ENCODE peak calls at places on chromosomes 11 and 22, in four cellular contexts. One of them, this sample, is unnamed.
A peak's percentile ranks its signal among the peaks of the same experiment; 100 is the strongest.

GRCh38 chr11:76690736-76691135 is 20.2 kb upstream of the LRRC32 start:
- DNase-seq in fibroblast of mammary gland: peak; percentile 83
- DNase-seq in left ventricle myocardium inferior: no peak
- DNase-seq in uterus: no peak
- DNase-seq in this sample: no peak

GRCh38 chr11:72600557-72600956 is 73.7 kb downstream of the PDE2A start:
- DNase-seq in left ventricle myocardium inferior: no peak
- DNase-seq in fibroblast of mammary gland: no peak
- DNase-seq in uterus: no peak
- DNase-seq in this sample: no peak

GRCh38 chr22:48404801-48405447 is 1422.7 kb downstream of the BRD1 start:
- DNase-seq in left ventricle myocardium inferior: no peak
- DNase-seq in uterus: no peak
- DNase-seq in fibroblast of mammary gland: no peak
- DNase-seq in this sample: no peak

GRCh38 chr11:92941676-92942571 is 27.5 kb upstream of the MTNR1B start:
- DNase-seq in uterus: no peak
- DNase-seq in fibroblast of mammary gland: peak; percentile 44
- DNase-seq in left ventricle myocardium inferior: no peak
- DNase-seq in this sample: no peak

GRCh38 chr11:6297831-6298230 is 22.5 kb downstream of the CAVIN3 start:
- DNase-seq in left ventricle myocardium inferior: no peak
- DNase-seq in uterus: no peak
- DNase-seq in fibroblast of mammary gland: peak; percentile 14
- DNase-seq in this sample: no peak

GRCh38 chr22:42673898-42674390 is 24.8 kb upstream of the CYB5R3 start:
- DNase-seq in fibroblast of mammary gland: peak; percentile 28
- DNase-seq in uterus: no peak
- DNase-seq in left ventricle myocardium inferior: no peak
- DNase-seq in this sample: peak; percentile 56

GRCh38 chr22:37708580-37709444 is 12.0 kb downstream of the TRIOBP start:
- DNase-seq in uterus: no peak
- DNase-seq in fibroblast of mammary gland: no peak
- DNase-seq in left ventricle myocardium inferior: peak; percentile 29
- DNase-seq in this sample: no peak

GRCh38 chr22:43203471-43203981 is 16.6 kb upstream of the TTLL12 start:
- DNase-seq in uterus: no peak
- DNase-seq in fibroblast of mammary gland: no peak
- DNase-seq in left ventricle myocardium inferior: no peak
- DNase-seq in this sample: no peak

GRCh38 chr11:73478737-73479347 is 102.6 kb downstream of the RELT start:
- DNase-seq in fibroblast of mammary gland: peak; percentile 56
- DNase-seq in uterus: no peak
- DNase-seq in left ventricle myocardium inferior: no peak
- DNase-seq in this sample: peak; percentile 18

GRCh38 chr11:23620617-23621016 is 760.3 kb upstream of the CCDC179 start:
- DNase-seq in left ventricle myocardium inferior: no peak
- DNase-seq in uterus: no peak
- DNase-seq in fibroblast of mammary gland: peak; percentile 1
- DNase-seq in this sample: no peak

GRCh38 chr11:17392872-17393271 is 4.4 kb upstream of the KCNJ11 start:
- DNase-seq in fibroblast of mammary gland: no peak
- DNase-seq in uterus: no peak
- DNase-seq in left ventricle myocardium inferior: no peak
- DNase-seq in this sample: no peak

GRCh38 chr22:33922268-33922667 is 2.0 kb upstream of the LARGE1 start:
- DNase-seq in uterus: peak; percentile 49
- DNase-seq in left ventricle myocardium inferior: peak; percentile 25
- DNase-seq in fibroblast of mammary gland: peak; percentile 9
- DNase-seq in this sample: peak; percentile 3

GRCh38 chr11:17733261-17733660 is 1.3 kb upstream of the KCNC1 start:
- DNase-seq in fibroblast of mammary gland: no peak
- DNase-seq in left ventricle myocardium inferior: no peak
- DNase-seq in uterus: no peak
- DNase-seq in this sample: no peak

GRCh38 chr22:43848366-43849171 is 13.7 kb downstream of the SULT4A1 start:
- DNase-seq in fibroblast of mammary gland: peak; percentile 22
- DNase-seq in left ventricle myocardium inferior: peak; percentile 36
- DNase-seq in uterus: no peak
- DNase-seq in this sample: peak; percentile 54

GRCh38 chr11:45262900-45263299 is 23.2 kb downstream of the SYT13 start:
- DNase-seq in fibroblast of mammary gland: no peak
- DNase-seq in left ventricle myocardium inferior: no peak
- DNase-seq in uterus: no peak
- DNase-seq in this sample: peak; percentile 42

GRCh38 chr11:105368711-105369110 is 229.1 kb upstream of the CARD18 start:
- DNase-seq in left ventricle myocardium inferior: no peak
- DNase-seq in uterus: no peak
- DNase-seq in fibroblast of mammary gland: no peak
- DNase-seq in this sample: no peak

GRCh38 chr22:27416553-27417427 is 384.8 kb downstream of the MN1 start:
- DNase-seq in left ventricle myocardium inferior: no peak
- DNase-seq in uterus: no peak
- DNase-seq in fibroblast of mammary gland: peak; percentile 86
- DNase-seq in this sample: no peak

GRCh38 chr11:1146311-1146864 is 11.4 kb upstream of the MUC5AC start:
- DNase-seq in uterus: no peak
- DNase-seq in fibroblast of mammary gland: no peak
- DNase-seq in left ventricle myocardium inferior: no peak
- DNase-seq in this sample: no peak